ENCODE peak calls at places on chromosomes 2 and 18, in seven cellular contexts. One of them, this sample, is unnamed.

GRCh38 chr2:167988296-167988695 is 259.1 kb downstream of the STK39 start:
- DNase-seq in IMR-90: no peak
- DNase-seq in K562: no peak
- DNase-seq in esophagus squamous epithelium: no peak
- DNase-seq in A549: no peak
- DNase-seq in uterus: no peak
- DNase-seq in sigmoid colon: no peak
- DNase-seq in this sample: no peak

GRCh38 chr2:25268136-25268535 is 73.6 kb downstream of the DNMT3A start:
- DNase-seq in uterus: no peak
- DNase-seq in IMR-90: no peak
- DNase-seq in A549: no peak
- DNase-seq in K562: no peak
- DNase-seq in esophagus squamous epithelium: no peak
- DNase-seq in sigmoid colon: no peak
- DNase-seq in this sample: no peak

GRCh38 chr2:236507393-236508085 is 62.1 kb upstream of the ACKR3 start:
- DNase-seq in sigmoid colon: peak
- DNase-seq in A549: no peak
- DNase-seq in K562: no peak
- DNase-seq in esophagus squamous epithelium: no peak
- DNase-seq in uterus: peak
- DNase-seq in IMR-90: no peak
- DNase-seq in this sample: no peak

GRCh38 chr2:214052235-214052634 is 358.6 kb upstream of the VWC2L start:
- DNase-seq in IMR-90: no peak
- DNase-seq in A549: no peak
- DNase-seq in esophagus squamous epithelium: no peak
- DNase-seq in uterus: no peak
- DNase-seq in K562: no peak
- DNase-seq in sigmoid colon: no peak
- DNase-seq in this sample: no peak

GRCh38 chr2:37614061-37614802 is 57.2 kb downstream of the CDC42EP3 start:
- DNase-seq in K562: no peak
- DNase-seq in A549: peak
- DNase-seq in sigmoid colon: peak
- DNase-seq in IMR-90: peak
- DNase-seq in esophagus squamous epithelium: no peak
- DNase-seq in uterus: peak
- DNase-seq in this sample: no peak

GRCh38 chr2:221546505-221547225 is 25.4 kb downstream of the EPHA4 start:
- DNase-seq in IMR-90: no peak
- DNase-seq in A549: no peak
- DNase-seq in sigmoid colon: no peak
- DNase-seq in uterus: no peak
- DNase-seq in esophagus squamous epithelium: no peak
- DNase-seq in K562: no peak
- DNase-seq in this sample: no peak

GRCh38 chr2:214203744-214204289 is 207.0 kb upstream of the VWC2L start:
- DNase-seq in IMR-90: peak
- DNase-seq in K562: no peak
- DNase-seq in sigmoid colon: no peak
- DNase-seq in A549: no peak
- DNase-seq in uterus: no peak
- DNase-seq in esophagus squamous epithelium: no peak
- DNase-seq in this sample: no peak

GRCh38 chr2:85785871-85786270 is 32.1 kb downstream of the ATOH8 start:
- DNase-seq in IMR-90: no peak
- DNase-seq in K562: no peak
- DNase-seq in A549: no peak
- DNase-seq in sigmoid colon: peak
- DNase-seq in uterus: no peak
- DNase-seq in esophagus squamous epithelium: no peak
- DNase-seq in this sample: peak

GRCh38 chr2:33405180-33406105 is 71.0 kb upstream of the RASGRP3 start:
- DNase-seq in esophagus squamous epithelium: no peak
- DNase-seq in A549: no peak
- DNase-seq in K562: no peak
- DNase-seq in uterus: no peak
- DNase-seq in sigmoid colon: no peak
- DNase-seq in IMR-90: peak
- DNase-seq in this sample: no peak

GRCh38 chr2:230713331-230714121 is 884 bp downstream of the CAB39 start:
- DNase-seq in uterus: peak
- DNase-seq in esophagus squamous epithelium: no peak
- DNase-seq in K562: peak
- DNase-seq in sigmoid colon: peak
- DNase-seq in A549: peak
- DNase-seq in IMR-90: no peak
- DNase-seq in this sample: peak

GRCh38 chr2:1600191-1601063 is 143.9 kb downstream of the PXDN start:
- DNase-seq in K562: no peak
- DNase-seq in A549: no peak
- DNase-seq in esophagus squamous epithelium: no peak
- DNase-seq in IMR-90: peak
- DNase-seq in uterus: no peak
- DNase-seq in sigmoid colon: no peak
- DNase-seq in this sample: peak

GRCh38 chr2:211367252-211367651 is 810.9 kb downstream of the CPS1 start:
- DNase-seq in A549: no peak
- DNase-seq in uterus: no peak
- DNase-seq in K562: no peak
- DNase-seq in esophagus squamous epithelium: no peak
- DNase-seq in sigmoid colon: no peak
- DNase-seq in IMR-90: no peak
- DNase-seq in this sample: no peak

GRCh38 chr2:88859461-88859860 is 168.0 kb downstream of the RPIA start:
- DNase-seq in uterus: no peak
- DNase-seq in esophagus squamous epithelium: no peak
- DNase-seq in A549: no peak
- DNase-seq in K562: no peak
- DNase-seq in IMR-90: no peak
- DNase-seq in sigmoid colon: no peak
- DNase-seq in this sample: no peak

GRCh38 chr2:88857951-88858406 is 166.5 kb downstream of the RPIA start:
- DNase-seq in uterus: no peak
- DNase-seq in K562: peak
- DNase-seq in IMR-90: peak
- DNase-seq in esophagus squamous epithelium: no peak
- DNase-seq in A549: peak
- DNase-seq in sigmoid colon: no peak
- DNase-seq in this sample: no peak

GRCh38 chr2:88856409-88857135 is 165.1 kb downstream of the RPIA start:
- DNase-seq in sigmoid colon: no peak
- DNase-seq in uterus: no peak
- DNase-seq in esophagus squamous epithelium: no peak
- DNase-seq in IMR-90: no peak
- DNase-seq in A549: no peak
- DNase-seq in K562: no peak
- DNase-seq in this sample: no peak

GRCh38 chr2:88855620-88856408 is 164.3 kb downstream of the RPIA start:
- DNase-seq in A549: no peak
- DNase-seq in K562: no peak
- DNase-seq in IMR-90: no peak
- DNase-seq in sigmoid colon: no peak
- DNase-seq in uterus: no peak
- DNase-seq in esophagus squamous epithelium: no peak
- DNase-seq in this sample: no peak

DNA sequence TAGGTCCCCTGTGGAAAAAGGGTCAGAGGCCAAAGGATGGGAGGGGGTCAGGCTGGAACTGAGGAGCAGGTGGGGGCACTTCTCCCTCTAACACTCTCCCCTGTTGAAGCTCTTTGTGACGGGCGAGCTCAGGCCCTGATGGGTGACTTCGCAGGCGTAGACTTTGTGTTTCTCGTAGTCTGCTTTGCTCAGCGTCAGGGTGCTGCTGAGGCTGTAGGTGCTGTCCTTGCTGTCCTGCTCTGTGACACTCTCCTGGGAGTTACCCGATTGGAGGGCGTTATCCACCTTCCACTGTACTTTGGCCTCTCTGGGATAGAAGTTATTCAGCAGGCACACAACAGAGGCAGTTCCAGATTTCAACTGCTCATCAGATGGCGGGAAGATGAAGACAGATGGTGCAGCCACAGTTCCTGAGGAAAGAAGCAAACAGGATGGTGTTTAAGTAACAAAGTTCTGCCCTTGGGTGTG is 165.8 kb downstream of the RPIA start:
- DNase-seq in K562: no peak
- DNase-seq in esophagus squamous epithelium: no peak
- DNase-seq in IMR-90: no peak
- DNase-seq in A549: no peak
- DNase-seq in sigmoid colon: no peak
- DNase-seq in uterus: no peak
- DNase-seq in this sample: no peak
- TF ChIP-seq POLR2A in K562: no peak
- TF ChIP-seq POLR2A in esophagus squamous epithelium: no peak
- TF ChIP-seq POLR2A in IMR-90: no peak
- TF ChIP-seq POLR2A in A549: no peak
- TF ChIP-seq POLR2A in sigmoid colon: no peak
- TF ChIP-seq POLR2A in uterus: no peak
- TF ChIP-seq POLR2A in this sample: no peak

DNA sequence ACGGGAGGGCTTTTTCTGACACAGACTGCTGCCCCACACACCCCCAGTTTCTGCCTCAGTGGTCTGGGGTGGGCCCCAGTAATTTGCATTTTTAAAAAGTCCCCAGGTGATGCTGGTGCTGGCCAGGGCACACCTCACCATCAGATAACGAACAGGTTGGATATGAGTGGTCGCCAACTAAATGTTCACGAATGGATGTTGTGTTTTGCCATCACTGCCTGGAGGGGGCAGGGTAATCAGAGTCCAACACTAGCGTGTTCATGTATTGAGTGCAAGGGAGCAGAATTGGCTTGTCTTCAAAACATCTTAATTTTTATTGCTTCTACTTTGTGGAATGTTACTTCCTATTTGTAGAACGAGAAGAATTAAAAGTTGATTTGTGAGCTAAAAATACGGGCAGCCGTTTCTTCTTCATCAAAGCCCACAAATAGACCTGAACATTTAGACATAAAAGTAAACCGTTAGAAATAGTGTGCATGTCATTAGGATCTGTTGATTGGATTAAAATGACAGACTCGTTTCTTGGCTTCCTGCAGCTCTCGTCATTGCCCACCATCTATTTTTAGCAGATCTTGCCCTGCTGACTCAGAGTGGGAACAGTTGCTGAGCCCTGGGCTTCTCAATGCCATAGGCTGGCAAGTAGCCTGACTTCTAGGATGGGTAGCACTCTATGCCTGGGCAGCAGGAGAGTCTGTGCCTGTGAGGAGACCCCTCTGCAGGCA is 45.2 kb downstream of the NCK2 start:
- DNase-seq in esophagus squamous epithelium: no peak
- DNase-seq in A549: no peak
- DNase-seq in uterus: peak
- DNase-seq in sigmoid colon: no peak
- DNase-seq in K562: no peak
- DNase-seq in IMR-90: peak
- DNase-seq in this sample: peak
- TF ChIP-seq CTCF in esophagus squamous epithelium: no peak
- TF ChIP-seq CTCF in A549: no peak
- TF ChIP-seq CTCF in uterus: no peak
- TF ChIP-seq CTCF in sigmoid colon: no peak
- TF ChIP-seq CTCF in K562: peak
- TF ChIP-seq CTCF in IMR-90: peak
- TF ChIP-seq CTCF in this sample: no peak

GRCh38 chr18:76837071-76837470 is 14.7 kb downstream of the ZNF236 start:
- DNase-seq in esophagus squamous epithelium: no peak
- DNase-seq in K562: no peak
- DNase-seq in IMR-90: no peak
- DNase-seq in uterus: no peak
- DNase-seq in sigmoid colon: no peak
- DNase-seq in A549: no peak
- DNase-seq in this sample: no peak

GRCh38 chr18:76839395-76839794 is 17.0 kb downstream of the ZNF236 start:
- DNase-seq in esophagus squamous epithelium: no peak
- DNase-seq in uterus: no peak
- DNase-seq in A549: no peak
- DNase-seq in sigmoid colon: no peak
- DNase-seq in K562: no peak
- DNase-seq in IMR-90: peak
- DNase-seq in this sample: no peak

GRCh38 chr18:76834379-76834778 is 12.0 kb downstream of the ZNF236 start:
- DNase-seq in sigmoid colon: no peak
- DNase-seq in uterus: no peak
- DNase-seq in esophagus squamous epithelium: no peak
- DNase-seq in A549: no peak
- DNase-seq in IMR-90: no peak
- DNase-seq in K562: peak
- DNase-seq in this sample: no peak

GRCh38 chr18:76838182-76838581 is 15.8 kb downstream of the ZNF236 start:
- DNase-seq in K562: peak
- DNase-seq in sigmoid colon: no peak
- DNase-seq in uterus: no peak
- DNase-seq in esophagus squamous epithelium: no peak
- DNase-seq in IMR-90: peak
- DNase-seq in A549: no peak
- DNase-seq in this sample: no peak

GRCh38 chr18:76835380-76835779 is 13.0 kb downstream of the ZNF236 start:
- DNase-seq in A549: no peak
- DNase-seq in uterus: no peak
- DNase-seq in esophagus squamous epithelium: no peak
- DNase-seq in K562: no peak
- DNase-seq in IMR-90: no peak
- DNase-seq in sigmoid colon: no peak
- DNase-seq in this sample: no peak
- H3K4me3 ChIP-seq in A549: no peak
- H3K4me3 ChIP-seq in uterus: no peak
- H3K4me3 ChIP-seq in esophagus squamous epithelium: no peak
- H3K4me3 ChIP-seq in K562: no peak
- H3K4me3 ChIP-seq in IMR-90: no peak
- H3K4me3 ChIP-seq in sigmoid colon: no peak
- H3K4me3 ChIP-seq in this sample: no peak

DNA sequence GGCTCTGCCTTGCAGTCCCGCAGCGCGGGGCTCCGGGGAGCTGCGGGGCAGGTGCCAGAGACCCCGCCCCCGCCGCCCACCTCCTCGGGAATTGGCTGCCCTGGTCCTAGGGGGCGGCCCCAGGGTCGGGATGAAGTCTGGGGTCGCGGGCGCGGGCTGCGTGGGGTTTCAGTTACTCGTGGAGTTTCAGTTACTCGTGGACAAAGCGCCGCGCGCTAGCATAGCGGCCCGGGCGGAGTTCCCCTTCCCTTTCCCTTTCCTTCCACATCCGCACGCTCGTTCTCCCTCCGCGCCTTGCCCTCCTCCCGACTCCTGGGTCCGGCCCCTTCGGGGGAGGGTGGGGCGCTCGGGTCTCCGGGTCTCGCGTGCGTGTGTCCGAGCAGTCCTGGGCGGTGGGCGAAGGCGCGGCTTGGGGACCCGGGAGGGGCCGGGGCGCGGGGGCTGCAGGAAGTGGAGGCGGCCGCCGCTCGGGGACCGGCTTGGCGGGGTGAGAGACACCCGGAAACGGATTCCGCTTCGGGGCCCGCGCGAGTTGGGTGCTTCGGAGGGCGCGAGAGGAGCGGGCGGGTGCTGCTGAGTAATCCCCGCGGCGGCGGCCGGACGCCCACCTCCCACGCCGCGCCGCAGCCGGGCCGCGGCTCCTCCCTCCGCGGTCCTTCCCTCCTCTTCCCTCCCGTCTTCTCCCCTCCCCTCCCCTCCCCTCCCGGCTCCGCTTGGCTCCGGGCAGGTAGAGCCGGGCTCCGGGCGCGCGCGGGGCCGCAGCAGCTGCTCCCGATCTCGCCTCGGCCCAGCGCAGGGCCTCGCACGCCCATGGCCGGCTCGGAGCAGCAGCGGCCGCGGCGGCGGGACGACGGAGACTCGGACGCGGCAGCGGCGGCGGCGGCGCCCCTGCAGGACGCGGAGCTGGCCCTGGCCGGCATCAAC is at the start of gene TTC39C:
- DNase-seq in esophagus squamous epithelium: peak
- DNase-seq in uterus: peak
- DNase-seq in A549: peak
- DNase-seq in K562: peak
- DNase-seq in IMR-90: peak
- DNase-seq in sigmoid colon: peak
- DNase-seq in this sample: peak
- TF ChIP-seq POLR2A in esophagus squamous epithelium: peak
- TF ChIP-seq POLR2A in uterus: no peak
- TF ChIP-seq POLR2A in A549: peak
- TF ChIP-seq POLR2A in K562: no peak
- TF ChIP-seq POLR2A in IMR-90: peak
- TF ChIP-seq POLR2A in sigmoid colon: no peak
- TF ChIP-seq POLR2A in this sample: no peak

This sample was measured in lower leg skin.